ENCODE peak calls at places on chromosome 14, in four cellular contexts. One of them, this sample, is unnamed.

GRCh38 chr14:100304825-100305445 is 1.3 kb downstream of the SLC25A29 start:
- DNase-seq in A549: peak
- DNase-seq in K562: peak
- DNase-seq in GM12878: no peak
- DNase-seq in this sample: no peak

GRCh38 chr14:42654707-42655106 is 1048.0 kb downstream of the LRFN5 start:
- DNase-seq in K562: no peak
- DNase-seq in GM12878: no peak
- DNase-seq in A549: no peak
- DNase-seq in this sample: no peak

GRCh38 chr14:61701946-61702345 is 6.6 kb downstream of the HIF1A start:
- DNase-seq in K562: no peak
- DNase-seq in GM12878: no peak
- DNase-seq in A549: no peak
- DNase-seq in this sample: no peak

GRCh38 chr14:37247777-37248461 is 50.2 kb downstream of the MIPOL1 start:
- DNase-seq in GM12878: no peak
- DNase-seq in K562: no peak
- DNase-seq in A549: no peak
- DNase-seq in this sample: no peak

GRCh38 chr14:57401501-57401900 is 11.1 kb downstream of the NAA30 start:
- DNase-seq in K562: no peak
- DNase-seq in A549: no peak
- DNase-seq in GM12878: no peak
- DNase-seq in this sample: no peak

GRCh38 chr14:71432334-71432733 is 499.9 kb upstream of the RGS6 start:
- DNase-seq in K562: no peak
- DNase-seq in A549: no peak
- DNase-seq in GM12878: no peak
- DNase-seq in this sample: no peak

GRCh38 chr14:54669759-54670630 is 103.1 kb downstream of the SAMD4A start:
- DNase-seq in A549: no peak
- DNase-seq in GM12878: no peak
- DNase-seq in K562: no peak
- DNase-seq in this sample: no peak

GRCh38 chr14:36724162-36724561 is 62.5 kb downstream of the PAX9 start:
- DNase-seq in K562: no peak
- DNase-seq in GM12878: no peak
- DNase-seq in A549: no peak
- DNase-seq in this sample: no peak

GRCh38 chr14:104383088-104383805 is 196.3 kb upstream of the C14orf180 start:
- DNase-seq in A549: no peak
- DNase-seq in K562: no peak
- DNase-seq in GM12878: no peak
- DNase-seq in this sample: no peak

GRCh38 chr14:93086441-93087055 is 29.2 kb downstream of the ITPK1 start:
- DNase-seq in A549: no peak
- DNase-seq in K562: no peak
- DNase-seq in GM12878: peak
- DNase-seq in this sample: no peak

GRCh38 chr14:104758981-104759975 is 6.3 kb downstream of the SIVA1 start:
- DNase-seq in K562: no peak
- DNase-seq in GM12878: no peak
- DNase-seq in A549: no peak
- DNase-seq in this sample: no peak

GRCh38 chr14:103126088-103126872 is 3.0 kb downstream of the TNFAIP2 start:
- DNase-seq in A549: no peak
- DNase-seq in K562: no peak
- DNase-seq in GM12878: no peak
- DNase-seq in this sample: no peak

GRCh38 chr14:103125098-103126070 is 2.1 kb downstream of the TNFAIP2 start:
- DNase-seq in GM12878: no peak
- DNase-seq in K562: no peak
- DNase-seq in A549: no peak
- DNase-seq in this sample: no peak

GRCh38 chr14:103127861-103128598 is 4.8 kb downstream of the TNFAIP2 start:
- DNase-seq in GM12878: no peak
- DNase-seq in A549: no peak
- DNase-seq in K562: no peak
- DNase-seq in this sample: no peak

GRCh38 chr14:103127356-103127755 is 4.1 kb downstream of the TNFAIP2 start:
- DNase-seq in A549: no peak
- DNase-seq in GM12878: no peak
- DNase-seq in K562: no peak
- DNase-seq in this sample: no peak

DNA sequence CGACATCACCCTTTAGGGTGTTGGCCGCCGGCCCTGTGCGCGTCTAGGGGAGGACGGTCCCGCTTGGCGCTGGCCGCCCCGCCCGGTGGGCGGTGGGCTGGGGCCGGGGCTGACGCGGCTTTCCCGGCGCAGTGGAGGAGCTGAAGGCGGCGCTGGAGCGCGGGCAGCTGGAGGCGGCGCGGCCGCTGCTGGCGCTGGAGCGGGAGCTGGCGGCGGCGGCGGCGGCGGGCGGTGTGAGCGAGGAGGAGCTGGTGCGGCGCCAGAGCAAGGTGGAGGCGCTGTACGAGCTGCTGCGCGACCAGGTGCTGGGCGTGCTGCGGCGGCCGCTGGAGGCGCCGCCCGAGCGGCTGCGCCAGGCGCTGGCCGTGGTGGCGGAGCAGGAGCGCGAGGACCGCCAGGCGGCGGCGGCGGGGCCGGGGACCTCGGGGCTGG is 3.6 kb downstream of the TNFAIP2 start:
- DNase-seq in GM12878: no peak
- DNase-seq in K562: no peak
- DNase-seq in A549: no peak
- DNase-seq in this sample: peak
- TF ChIP-seq CHD4 in GM12878: no peak
- TF ChIP-seq CHD4 in K562: no peak
- TF ChIP-seq CHD4 in A549: no peak
- TF ChIP-seq CHD4 in this sample: no peak

GRCh38 chr14:94388896-94389469 is 581 bp upstream of the SERPINA1 start:
- DNase-seq in K562: no peak
- DNase-seq in A549: no peak
- DNase-seq in GM12878: no peak
- DNase-seq in this sample: no peak

GRCh38 chr14:94386085-94387031 is 2.0 kb downstream of the SERPINA1 start:
- DNase-seq in A549: no peak
- DNase-seq in K562: no peak
- DNase-seq in GM12878: no peak
- DNase-seq in this sample: no peak

GRCh38 chr14:94389731-94390371 is 1.4 kb upstream of the SERPINA1 start:
- DNase-seq in A549: no peak
- DNase-seq in K562: no peak
- DNase-seq in GM12878: no peak
- DNase-seq in this sample: no peak

GRCh38 chr14:94387051-94388026 is 1.1 kb downstream of the SERPINA1 start:
- DNase-seq in K562: no peak
- DNase-seq in A549: no peak
- DNase-seq in GM12878: no peak
- DNase-seq in this sample: no peak

GRCh38 chr14:94388027-94388895 is at the start of gene SERPINA1:
- DNase-seq in K562: no peak
- DNase-seq in GM12878: no peak
- DNase-seq in A549: no peak
- DNase-seq in this sample: peak
- TF ChIP-seq SMC3 in K562: no peak
- TF ChIP-seq SMC3 in GM12878: no peak
- TF ChIP-seq SMC3 in A549: no peak
- TF ChIP-seq SMC3 in this sample: no peak

DNA sequence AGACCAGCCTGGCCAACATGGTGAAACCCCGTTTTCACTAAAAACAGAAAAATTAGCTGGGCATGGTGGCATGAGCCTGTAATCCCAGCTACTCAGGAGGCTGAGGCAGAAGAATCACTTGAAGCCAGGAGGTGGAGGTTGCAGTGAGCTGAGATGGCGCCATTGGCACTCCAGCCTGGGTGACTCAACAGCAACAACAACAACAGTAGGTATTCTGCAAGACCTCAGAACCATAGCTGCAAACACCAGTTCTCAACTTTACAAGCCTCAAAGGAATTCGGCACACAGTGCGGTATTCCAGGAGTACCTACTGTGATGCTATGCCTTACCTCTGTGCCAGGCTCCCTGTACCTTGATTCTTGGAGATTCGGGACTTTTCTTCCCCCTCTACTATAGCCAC is 15.8 kb downstream of the FOXN3 start:
- DNase-seq in GM12878: no peak
- DNase-seq in A549: no peak
- DNase-seq in K562: no peak
- DNase-seq in this sample: no peak
- TF ChIP-seq CHD4 in GM12878: no peak
- TF ChIP-seq CHD4 in A549: no peak
- TF ChIP-seq CHD4 in K562: no peak
- TF ChIP-seq CHD4 in this sample: no peak

GRCh38 chr14:99245541-99246511 is 26.2 kb downstream of the BCL11B start:
- DNase-seq in GM12878: no peak
- DNase-seq in K562: no peak
- DNase-seq in A549: no peak
- DNase-seq in this sample: no peak
- TF ChIP-seq SMC3 in GM12878: no peak
- TF ChIP-seq SMC3 in K562: no peak
- TF ChIP-seq SMC3 in A549: no peak
- TF ChIP-seq SMC3 in this sample: no peak

GRCh38 chr14:49405291-49405690 is 180.9 kb downstream of the RPS29 start:
- DNase-seq in A549: no peak
- DNase-seq in GM12878: no peak
- DNase-seq in K562: no peak
- DNase-seq in this sample: no peak

GRCh38 chr14:49401373-49401772 is 184.8 kb downstream of the RPS29 start:
- DNase-seq in GM12878: no peak
- DNase-seq in A549: no peak
- DNase-seq in K562: no peak
- DNase-seq in this sample: no peak
- TF ChIP-seq CHD4 in GM12878: no peak
- TF ChIP-seq CHD4 in A549: no peak
- TF ChIP-seq CHD4 in K562: no peak
- TF ChIP-seq CHD4 in this sample: no peak

GRCh38 chr14:74978416-74978947 is 23.1 kb upstream of the PGF start:
- DNase-seq in A549: no peak
- DNase-seq in K562: no peak
- DNase-seq in GM12878: no peak
- DNase-seq in this sample: no peak

GRCh38 chr14:74979029-74979428 is 23.6 kb upstream of the PGF start:
- DNase-seq in K562: no peak
- DNase-seq in A549: no peak
- DNase-seq in GM12878: no peak
- DNase-seq in this sample: no peak

GRCh38 chr14:74980746-74981661 is 21.7 kb upstream of the EIF2B2 start:
- DNase-seq in K562: no peak
- DNase-seq in GM12878: no peak
- DNase-seq in A549: no peak
- DNase-seq in this sample: no peak

GRCh38 chr14:74980398-74980745 is 22.3 kb upstream of the EIF2B2 start:
- DNase-seq in A549: no peak
- DNase-seq in K562: no peak
- DNase-seq in GM12878: no peak
- DNase-seq in this sample: no peak

DNA sequence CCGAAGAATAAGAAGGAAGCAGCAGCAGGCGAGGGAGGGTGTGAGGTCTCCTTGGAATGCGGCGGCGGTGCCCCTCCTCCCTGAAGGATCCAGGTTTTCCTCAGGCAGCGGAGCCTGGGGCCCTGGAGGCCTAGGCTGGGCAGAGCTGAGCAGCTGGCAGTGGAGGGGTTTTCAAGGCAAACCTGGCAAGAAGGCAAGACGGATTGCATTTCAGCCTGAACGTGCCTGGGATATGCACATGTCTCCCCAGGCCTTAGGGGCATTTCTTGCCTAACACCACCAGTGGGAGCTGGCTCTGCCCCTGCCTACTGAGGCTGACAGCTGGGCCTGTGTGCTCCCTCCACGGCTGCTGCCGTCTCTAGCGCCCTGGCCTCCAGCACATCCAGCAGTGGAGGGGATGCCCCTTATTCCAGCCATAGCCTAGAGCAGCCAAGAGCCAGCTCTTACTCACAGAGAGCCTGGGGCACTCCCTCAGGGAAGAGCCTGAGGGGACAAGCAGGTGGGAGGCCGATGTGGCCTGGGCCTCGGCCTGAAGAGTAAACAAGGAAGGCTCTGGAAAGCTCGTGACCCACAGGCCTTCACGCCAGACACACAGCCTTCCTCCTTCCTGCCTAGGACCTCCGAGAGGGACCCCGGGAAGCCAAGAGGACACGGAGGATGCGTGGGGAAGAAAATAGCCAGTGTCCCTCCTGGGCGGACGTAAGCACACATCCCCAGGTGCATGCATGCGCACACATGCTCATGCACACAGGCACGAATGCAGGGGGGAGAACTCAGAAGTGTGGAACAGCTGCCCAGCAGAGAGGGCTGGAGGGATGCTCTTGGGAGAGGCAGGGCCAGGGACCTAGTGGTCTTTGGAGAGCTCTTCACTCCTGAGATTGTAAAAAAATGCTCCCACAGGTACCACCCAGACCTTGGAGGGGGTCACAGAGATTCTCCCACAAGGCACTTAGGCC is 23.0 kb upstream of the EIF2B2 start:
- DNase-seq in A549: no peak
- DNase-seq in GM12878: no peak
- DNase-seq in K562: no peak
- DNase-seq in this sample: no peak
- TF ChIP-seq SMC3 in A549: no peak
- TF ChIP-seq SMC3 in GM12878: no peak
- TF ChIP-seq SMC3 in K562: no peak
- TF ChIP-seq SMC3 in this sample: no peak

GRCh38 chr14:85934123-85934885 is 404.4 kb downstream of the FLRT2 start:
- DNase-seq in K562: peak
- DNase-seq in GM12878: peak
- DNase-seq in A549: peak
- DNase-seq in this sample: peak

DNA sequence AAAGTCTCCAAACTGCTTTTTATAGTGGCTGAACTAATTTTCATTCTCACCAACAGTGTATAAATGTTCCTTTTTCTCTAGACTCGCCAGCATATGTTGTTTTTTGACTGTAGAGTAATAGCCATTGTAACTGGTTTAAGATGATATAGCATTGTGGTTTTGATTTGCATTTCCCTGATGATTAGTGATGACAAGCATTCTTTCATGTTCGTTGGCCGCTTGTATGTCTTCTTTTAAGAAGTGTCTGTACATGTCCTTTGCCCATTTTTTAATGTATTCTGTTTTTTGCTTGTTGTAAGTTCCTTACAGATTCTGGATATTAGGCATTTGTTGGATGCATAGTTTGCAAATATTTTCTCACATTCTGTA is 404.9 kb downstream of the FLRT2 start:
- DNase-seq in A549: no peak
- DNase-seq in GM12878: peak
- DNase-seq in K562: no peak
- DNase-seq in this sample: no peak
- TF ChIP-seq CHD4 in A549: no peak
- TF ChIP-seq CHD4 in GM12878: no peak
- TF ChIP-seq CHD4 in K562: no peak
- TF ChIP-seq CHD4 in this sample: no peak

This sample was measured in HepG2.